ENCODE peak calls at places on chromosomes 5 and 9, in seven cellular contexts. F is H1, D is SK-N-SH, P is K562, Y is HCT116, G is HepG2, A is GM12878. V is an unnamed sample.

GRCh38 chr5:148696438-148697036 is 42.2 kb upstream of the HTR4 start:
- DNase-seq in F (no peak), D (no peak), P (no peak), Y (no peak), G (no peak), A (no peak), V (no peak)

GRCh38 chr9:70229579-70229978 is 29.2 kb upstream of the SMC5 start:
- DNase-seq in F (no peak), D (no peak), P (peak), Y (peak), G (no peak), A (no peak), V (no peak)

GRCh38 chr9:97510797-97511761 is 9.6 kb downstream of the TMOD1 start:
- DNase-seq in F (no peak), D (no peak), P (peak), Y (no peak), G (no peak), A (peak), V (no peak)

GRCh38 chr9:95349109-95350038 is 31.9 kb upstream of the FANCC start:
- DNase-seq in F (no peak), D (no peak), P (no peak), Y (no peak), G (no peak), A (no peak), V (no peak)

GRCh38 chr9:6584881-6585597 is 60.5 kb downstream of the GLDC start:
- DNase-seq in F (no peak), D (peak), P (peak), Y (peak), G (peak), A (no peak), V (peak)

GRCh38 chr5:132099073-132099748 is 25.6 kb downstream of the CSF2 start:
- DNase-seq in F (no peak), D (no peak), P (no peak), Y (no peak), G (no peak), A (peak), V (no peak)

GRCh38 chr9:105044458-105044857 is 116.5 kb upstream of the ABCA1 start:
- DNase-seq in F (no peak), D (no peak), P (no peak), Y (no peak), G (no peak), A (no peak), V (no peak)

GRCh38 chr9:93156475-93157008 is 22.5 kb upstream of the NINJ1 start:
- DNase-seq in F (no peak), D (no peak), P (no peak), Y (no peak), G (no peak), A (peak), V (no peak)

GRCh38 chr5:10744681-10745080 is 16.4 kb downstream of the DAP start:
- DNase-seq in F (no peak), D (no peak), P (no peak), Y (no peak), G (no peak), A (no peak), V (no peak)

GRCh38 chr9:33799928-33800689 is 4.7 kb downstream of the PRSS3 start:
- DNase-seq in F (no peak), D (peak), P (no peak), Y (no peak), G (no peak), A (no peak), V (no peak)

GRCh38 chr5:27158171-27158570 is 119.8 kb upstream of the CDH9 start:
- DNase-seq in F (no peak), D (no peak), P (no peak), Y (no peak), G (no peak), A (no peak), V (no peak)

GRCh38 chr9:136084191-136084944 is 10.7 kb downstream of the NACC2 start:
- DNase-seq in F (no peak), D (peak), P (no peak), Y (no peak), G (no peak), A (no peak), V (no peak)

GRCh38 chr9:4541281-4541680 is 51.0 kb downstream of the SLC1A1 start:
- DNase-seq in F (no peak), D (no peak), P (no peak), Y (no peak), G (no peak), A (no peak), V (no peak)

GRCh38 chr9:108474356-108474755 is 381.4 kb downstream of the ACTL7B start:
- DNase-seq in F (no peak), D (no peak), P (no peak), Y (no peak), G (no peak), A (no peak), V (no peak)

GRCh38 chr5:118554241-118554640 is 434.1 kb downstream of the DTWD2 start:
- DNase-seq in F (no peak), D (no peak), P (no peak), Y (no peak), G (no peak), A (no peak), V (no peak)

GRCh38 chr5:96893342-96893741 is 17.0 kb downstream of the ERAP2 start:
- DNase-seq in F (no peak), D (no peak), P (no peak), Y (no peak), G (no peak), A (no peak), V (no peak)

GRCh38 chr5:90475436-90475980 is 844 bp downstream of the POLR3G start:
- DNase-seq in F (no peak), D (no peak), P (peak), Y (no peak), G (no peak), A (no peak), V (no peak)

GRCh38 chr5:34709861-34710673 is 53.9 kb downstream of the RAI14 start:
- DNase-seq in F (no peak), D (no peak), P (no peak), Y (no peak), G (peak), A (no peak), V (no peak)

GRCh38 chr5:39452846-39453245 is 28.1 kb upstream of the DAB2 start:
- DNase-seq in F (no peak), D (no peak), P (no peak), Y (no peak), G (no peak), A (no peak), V (no peak)

GRCh38 chr5:76380346-76381074 is 22.6 kb upstream of the IQGAP2 start:
- DNase-seq in F (no peak), D (no peak), P (peak), Y (no peak), G (no peak), A (no peak), V (no peak)

GRCh38 chr5:93100433-93100832 is 480.6 kb downstream of the NR2F1-AS1 start:
- DNase-seq in F (no peak), D (no peak), P (no peak), Y (peak), G (no peak), A (no peak), V (no peak)

GRCh38 chr5:172420215-172420934 is 34.0 kb downstream of the SH3PXD2B start:
- DNase-seq in F (no peak), D (no peak), P (peak), Y (peak), G (peak), A (no peak), V (peak)

GRCh38 chr5:172418847-172419810 is 35.2 kb downstream of the SH3PXD2B start:
- DNase-seq in F (no peak), D (peak), P (no peak), Y (no peak), G (no peak), A (no peak), V (no peak)

GRCh38 chr5:172417130-172417802 is 37.1 kb downstream of the SH3PXD2B start:
- DNase-seq in F (no peak), D (no peak), P (no peak), Y (no peak), G (no peak), A (no peak), V (no peak)

GRCh38 chr5:172415615-172416275 is 38.6 kb downstream of the SH3PXD2B start:
- DNase-seq in F (no peak), D (no peak), P (no peak), Y (no peak), G (no peak), A (no peak), V (no peak)

GRCh38 chr5:172417983-172418630 is 36.2 kb downstream of the SH3PXD2B start:
- DNase-seq in F (no peak), D (no peak), P (no peak), Y (no peak), G (peak), A (no peak), V (peak)
- TF ChIP-seq JUND in F (no peak), D (no peak), P (no peak), Y (no peak), G (no peak), A (no peak), V (no peak)

DNA sequence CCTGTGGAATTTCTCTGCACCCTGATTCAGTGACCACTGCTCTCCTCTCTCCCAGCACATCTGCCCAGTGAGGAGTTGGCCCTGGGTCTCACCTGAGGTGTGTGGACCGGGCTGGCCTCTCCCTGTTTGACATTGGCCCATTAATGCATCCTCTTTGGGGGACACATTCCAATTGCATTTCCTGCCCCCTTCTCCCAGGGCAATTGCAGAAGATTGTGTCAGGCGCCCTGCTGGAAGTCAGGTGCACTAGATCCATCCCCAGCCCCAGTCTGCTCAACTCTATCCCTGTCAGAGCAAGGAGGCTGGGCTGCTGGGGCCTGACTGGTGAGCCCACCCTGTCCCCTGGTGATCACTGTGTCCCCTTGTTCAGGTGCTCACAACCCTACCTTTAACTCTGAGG is 84.5 kb downstream of the LMX1B start:
- DNase-seq in F (no peak), D (peak), P (no peak), Y (no peak), G (no peak), A (no peak), V (no peak)
- TF ChIP-seq JUND in F (no peak), D (no peak), P (no peak), Y (no peak), G (no peak), A (no peak), V (no peak)

GRCh38 chr9:125388978-125389377 is 127.4 kb downstream of the GAPVD1 start:
- DNase-seq in F (no peak), D (no peak), P (no peak), Y (no peak), G (no peak), A (no peak), V (no peak)
- TF ChIP-seq JUND in F (no peak), D (no peak), P (no peak), Y (no peak), G (no peak), A (no peak), V (no peak)

DNA sequence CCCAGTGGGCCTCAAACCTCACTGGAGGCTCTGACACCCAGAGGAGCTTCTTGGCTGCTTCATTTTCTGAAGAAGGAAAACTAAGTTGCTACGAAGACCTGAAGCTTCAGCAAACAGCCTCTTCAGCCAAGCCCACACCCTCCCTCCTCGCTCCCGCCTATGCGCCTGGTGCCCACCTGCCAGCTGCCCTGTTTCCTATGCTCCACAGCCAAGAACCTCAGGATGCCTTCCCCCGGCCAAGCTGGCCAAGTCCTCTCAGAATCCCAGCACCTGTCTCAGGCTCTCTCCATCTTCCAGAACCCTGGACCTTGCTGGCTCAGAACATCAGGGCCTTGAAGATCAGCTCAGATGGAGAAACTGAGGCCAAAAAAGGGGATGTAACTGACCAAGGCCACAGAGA is 60.4 kb downstream of the STK10 start:
- DNase-seq in F (no peak), D (no peak), P (no peak), Y (no peak), G (no peak), A (no peak), V (no peak)
- TF ChIP-seq JUND in F (no peak), D (no peak), P (no peak), Y (no peak), G (no peak), A (no peak), V (no peak)

GRCh38 chr5:121296357-121296756 is 555.3 kb upstream of the FTMT start:
- DNase-seq in F (no peak), D (no peak), P (no peak), Y (no peak), G (no peak), A (no peak), V (no peak)
- TF ChIP-seq JUND in F (no peak), D (no peak), P (no peak), Y (no peak), G (no peak), A (no peak), V (no peak)

DNA sequence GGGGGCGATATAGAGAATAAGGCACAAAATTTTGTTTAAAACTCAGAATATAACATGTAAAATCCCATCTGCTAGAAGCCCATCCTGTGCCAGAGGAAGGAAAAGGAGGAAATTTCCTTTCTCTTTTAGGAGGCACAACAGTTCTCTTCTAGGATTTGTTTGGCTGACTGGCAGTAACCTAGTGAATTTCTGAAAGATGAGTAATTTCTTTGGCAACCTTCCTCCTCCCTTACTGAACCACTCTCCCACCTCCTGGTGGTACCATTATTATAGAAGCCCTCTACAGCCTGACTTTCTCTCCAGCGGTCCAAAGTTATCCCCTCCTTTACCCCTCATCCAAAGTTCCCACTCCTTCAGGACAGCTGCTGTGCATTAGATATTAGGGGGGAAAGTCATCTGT is 18.3 kb downstream of the MOCS2 start:
- DNase-seq in F (no peak), D (no peak), P (no peak), Y (no peak), G (no peak), A (no peak), V (peak)
- TF ChIP-seq JUND in F (no peak), D (peak), P (no peak), Y (no peak), G (no peak), A (no peak), V (no peak)

GRCh38 chr5:172175263-172175719 is 12.7 kb downstream of the STK10 start:
- DNase-seq in F (no peak), D (no peak), P (no peak), Y (no peak), G (peak), A (peak), V (no peak)
- TF ChIP-seq JUND in F (no peak), D (no peak), P (no peak), Y (no peak), G (no peak), A (no peak), V (no peak)

GRCh38 chr9:9552665-9553064 is 1060.1 kb downstream of the PTPRD start:
- DNase-seq in F (no peak), D (no peak), P (no peak), Y (no peak), G (no peak), A (no peak), V (no peak)
- TF ChIP-seq JUND in F (no peak), D (no peak), P (no peak), Y (no peak), G (no peak), A (no peak), V (no peak)

DNA sequence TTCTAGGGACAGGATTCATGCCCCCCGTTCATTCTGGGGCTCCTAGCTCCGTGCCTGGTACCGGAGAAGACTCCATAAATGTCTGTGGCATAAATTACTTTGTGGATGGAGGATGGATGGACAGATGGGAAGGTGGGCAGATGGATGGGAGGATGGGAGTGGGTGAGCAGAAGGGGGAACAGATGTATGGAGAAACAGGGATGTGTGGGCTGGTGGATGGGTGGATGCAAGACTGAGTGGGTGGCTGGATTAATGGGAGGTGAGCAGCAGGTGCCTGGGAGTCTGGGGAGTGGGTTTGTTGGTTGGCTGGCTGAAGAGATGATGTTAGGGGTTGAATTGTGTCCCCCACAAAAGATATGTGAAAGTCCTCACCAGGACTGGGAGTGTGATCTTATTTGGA is 43.5 kb downstream of the SARDH start:
- DNase-seq in F (no peak), D (no peak), P (no peak), Y (no peak), G (no peak), A (no peak), V (no peak)
- TF ChIP-seq JUND in F (no peak), D (no peak), P (no peak), Y (no peak), G (no peak), A (no peak), V (no peak)

GRCh38 chr5:100828756-100829342 is 74.2 kb downstream of the ST8SIA4 start:
- DNase-seq in F (no peak), D (peak), P (no peak), Y (no peak), G (no peak), A (no peak), V (no peak)
- TF ChIP-seq JUND in F (no peak), D (no peak), P (no peak), Y (no peak), G (no peak), A (no peak), V (no peak)